ENCODE peak calls at places on chromosomes 11 and 22, in ten cellular contexts. One of them, this sample, is unnamed.

GRCh38 chr11:22461626-22462025 is 123.4 kb downstream of the SLC17A6 start:
- DNase-seq in fibroblast of the aortic adventitia: no peak
- DNase-seq in HT-29: no peak
- DNase-seq in mucosa of descending colon: no peak
- DNase-seq in lung microvascular endothelial cell: no peak
- DNase-seq in activated T-helper 1 cell treated with Interleukin-2 at 50 U/mL for 16 hours: no peak
- DNase-seq in HEK293T: no peak
- DNase-seq in DMS 273 treated with DMSO at 0.1 percent for 48 hours: no peak
- DNase-seq in progenitor cell of endocrine pancreas: no peak
- DNase-seq in T-helper 2 cell: no peak
- DNase-seq in this sample: no peak

GRCh38 chr22:37982938-37983859 is 1.2 kb downstream of the SOX10 start:
- DNase-seq in lung microvascular endothelial cell: peak
- DNase-seq in mucosa of descending colon: no peak
- DNase-seq in fibroblast of the aortic adventitia: no peak
- DNase-seq in HEK293T: no peak
- DNase-seq in HT-29: no peak
- DNase-seq in T-helper 2 cell: no peak
- DNase-seq in progenitor cell of endocrine pancreas: peak
- DNase-seq in DMS 273 treated with DMSO at 0.1 percent for 48 hours: no peak
- DNase-seq in activated T-helper 1 cell treated with Interleukin-2 at 50 U/mL for 16 hours: no peak
- DNase-seq in this sample: no peak

GRCh38 chr11:10930224-10930960 is 72.5 kb upstream of the ZBED5 start:
- DNase-seq in HT-29: peak
- DNase-seq in DMS 273 treated with DMSO at 0.1 percent for 48 hours: no peak
- DNase-seq in activated T-helper 1 cell treated with Interleukin-2 at 50 U/mL for 16 hours: no peak
- DNase-seq in fibroblast of the aortic adventitia: peak
- DNase-seq in T-helper 2 cell: no peak
- DNase-seq in lung microvascular endothelial cell: peak
- DNase-seq in progenitor cell of endocrine pancreas: no peak
- DNase-seq in mucosa of descending colon: no peak
- DNase-seq in HEK293T: no peak
- DNase-seq in this sample: peak

GRCh38 chr11:24043842-24044241 is 453.0 kb upstream of the LUZP2 start:
- DNase-seq in DMS 273 treated with DMSO at 0.1 percent for 48 hours: no peak
- DNase-seq in mucosa of descending colon: no peak
- DNase-seq in lung microvascular endothelial cell: no peak
- DNase-seq in T-helper 2 cell: no peak
- DNase-seq in fibroblast of the aortic adventitia: no peak
- DNase-seq in HEK293T: no peak
- DNase-seq in activated T-helper 1 cell treated with Interleukin-2 at 50 U/mL for 16 hours: no peak
- DNase-seq in progenitor cell of endocrine pancreas: no peak
- DNase-seq in HT-29: no peak
- DNase-seq in this sample: no peak

GRCh38 chr11:118643142-118643994 is 36.0 kb downstream of the PHLDB1 start:
- DNase-seq in DMS 273 treated with DMSO at 0.1 percent for 48 hours: no peak
- DNase-seq in progenitor cell of endocrine pancreas: no peak
- DNase-seq in lung microvascular endothelial cell: no peak
- DNase-seq in T-helper 2 cell: no peak
- DNase-seq in mucosa of descending colon: no peak
- DNase-seq in HEK293T: no peak
- DNase-seq in activated T-helper 1 cell treated with Interleukin-2 at 50 U/mL for 16 hours: no peak
- DNase-seq in HT-29: no peak
- DNase-seq in fibroblast of the aortic adventitia: no peak
- DNase-seq in this sample: no peak

GRCh38 chr11:82906236-82906635 is 4.7 kb downstream of the DDIAS start:
- DNase-seq in HEK293T: no peak
- DNase-seq in lung microvascular endothelial cell: peak
- DNase-seq in progenitor cell of endocrine pancreas: no peak
- DNase-seq in activated T-helper 1 cell treated with Interleukin-2 at 50 U/mL for 16 hours: no peak
- DNase-seq in DMS 273 treated with DMSO at 0.1 percent for 48 hours: no peak
- DNase-seq in mucosa of descending colon: no peak
- DNase-seq in T-helper 2 cell: no peak
- DNase-seq in fibroblast of the aortic adventitia: peak
- DNase-seq in HT-29: peak
- DNase-seq in this sample: no peak

GRCh38 chr11:120205596-120206161 is 5.2 kb upstream of the OAF start:
- DNase-seq in lung microvascular endothelial cell: no peak
- DNase-seq in DMS 273 treated with DMSO at 0.1 percent for 48 hours: no peak
- DNase-seq in fibroblast of the aortic adventitia: peak
- DNase-seq in HT-29: no peak
- DNase-seq in progenitor cell of endocrine pancreas: no peak
- DNase-seq in HEK293T: no peak
- DNase-seq in T-helper 2 cell: no peak
- DNase-seq in mucosa of descending colon: no peak
- DNase-seq in activated T-helper 1 cell treated with Interleukin-2 at 50 U/mL for 16 hours: no peak
- DNase-seq in this sample: no peak

GRCh38 chr11:130300567-130300966 is 14.2 kb downstream of the ZBTB44 start:
- DNase-seq in HT-29: no peak
- DNase-seq in DMS 273 treated with DMSO at 0.1 percent for 48 hours: no peak
- DNase-seq in activated T-helper 1 cell treated with Interleukin-2 at 50 U/mL for 16 hours: no peak
- DNase-seq in fibroblast of the aortic adventitia: no peak
- DNase-seq in progenitor cell of endocrine pancreas: no peak
- DNase-seq in lung microvascular endothelial cell: no peak
- DNase-seq in HEK293T: no peak
- DNase-seq in mucosa of descending colon: no peak
- DNase-seq in T-helper 2 cell: no peak
- DNase-seq in this sample: peak

GRCh38 chr11:46446343-46446751 is 54.8 kb upstream of the CHRM4 start:
- DNase-seq in progenitor cell of endocrine pancreas: no peak
- DNase-seq in HT-29: no peak
- DNase-seq in DMS 273 treated with DMSO at 0.1 percent for 48 hours: no peak
- DNase-seq in HEK293T: no peak
- DNase-seq in lung microvascular endothelial cell: no peak
- DNase-seq in mucosa of descending colon: no peak
- DNase-seq in fibroblast of the aortic adventitia: peak
- DNase-seq in T-helper 2 cell: no peak
- DNase-seq in activated T-helper 1 cell treated with Interleukin-2 at 50 U/mL for 16 hours: no peak
- DNase-seq in this sample: no peak

GRCh38 chr11:84465040-84465439 is 1162.1 kb downstream of the DLG2 start:
- DNase-seq in progenitor cell of endocrine pancreas: no peak
- DNase-seq in fibroblast of the aortic adventitia: no peak
- DNase-seq in DMS 273 treated with DMSO at 0.1 percent for 48 hours: peak
- DNase-seq in HT-29: no peak
- DNase-seq in mucosa of descending colon: no peak
- DNase-seq in HEK293T: no peak
- DNase-seq in activated T-helper 1 cell treated with Interleukin-2 at 50 U/mL for 16 hours: no peak
- DNase-seq in T-helper 2 cell: no peak
- DNase-seq in lung microvascular endothelial cell: no peak
- DNase-seq in this sample: no peak

GRCh38 chr11:44607324-44607962 is 42.0 kb downstream of the CD82 start:
- DNase-seq in lung microvascular endothelial cell: no peak
- DNase-seq in mucosa of descending colon: no peak
- DNase-seq in T-helper 2 cell: no peak
- DNase-seq in progenitor cell of endocrine pancreas: no peak
- DNase-seq in DMS 273 treated with DMSO at 0.1 percent for 48 hours: no peak
- DNase-seq in activated T-helper 1 cell treated with Interleukin-2 at 50 U/mL for 16 hours: no peak
- DNase-seq in fibroblast of the aortic adventitia: no peak
- DNase-seq in HEK293T: no peak
- DNase-seq in HT-29: peak
- DNase-seq in this sample: no peak

GRCh38 chr22:35622132-35622913 is 5.2 kb upstream of the MB start:
- DNase-seq in mucosa of descending colon: peak
- DNase-seq in activated T-helper 1 cell treated with Interleukin-2 at 50 U/mL for 16 hours: no peak
- DNase-seq in T-helper 2 cell: no peak
- DNase-seq in HT-29: peak
- DNase-seq in lung microvascular endothelial cell: no peak
- DNase-seq in fibroblast of the aortic adventitia: no peak
- DNase-seq in HEK293T: no peak
- DNase-seq in progenitor cell of endocrine pancreas: no peak
- DNase-seq in DMS 273 treated with DMSO at 0.1 percent for 48 hours: no peak
- DNase-seq in this sample: no peak

GRCh38 chr11:60056349-60056969 is at the start of gene MS4A3:
- DNase-seq in DMS 273 treated with DMSO at 0.1 percent for 48 hours: no peak
- DNase-seq in lung microvascular endothelial cell: no peak
- DNase-seq in HEK293T: no peak
- DNase-seq in mucosa of descending colon: no peak
- DNase-seq in T-helper 2 cell: no peak
- DNase-seq in fibroblast of the aortic adventitia: no peak
- DNase-seq in progenitor cell of endocrine pancreas: no peak
- DNase-seq in HT-29: no peak
- DNase-seq in activated T-helper 1 cell treated with Interleukin-2 at 50 U/mL for 16 hours: no peak
- DNase-seq in this sample: no peak

GRCh38 chr22:26986884-26987283 is 329.5 kb downstream of the MIAT start:
- DNase-seq in DMS 273 treated with DMSO at 0.1 percent for 48 hours: no peak
- DNase-seq in HEK293T: no peak
- DNase-seq in T-helper 2 cell: no peak
- DNase-seq in lung microvascular endothelial cell: no peak
- DNase-seq in mucosa of descending colon: no peak
- DNase-seq in activated T-helper 1 cell treated with Interleukin-2 at 50 U/mL for 16 hours: no peak
- DNase-seq in HT-29: no peak
- DNase-seq in fibroblast of the aortic adventitia: no peak
- DNase-seq in progenitor cell of endocrine pancreas: no peak
- DNase-seq in this sample: no peak

GRCh38 chr22:20268350-20269012 is 363 bp upstream of the RTN4R start:
- DNase-seq in activated T-helper 1 cell treated with Interleukin-2 at 50 U/mL for 16 hours: peak
- DNase-seq in mucosa of descending colon: peak
- DNase-seq in HT-29: peak
- DNase-seq in T-helper 2 cell: peak
- DNase-seq in HEK293T: peak
- DNase-seq in DMS 273 treated with DMSO at 0.1 percent for 48 hours: no peak
- DNase-seq in progenitor cell of endocrine pancreas: peak
- DNase-seq in fibroblast of the aortic adventitia: peak
- DNase-seq in lung microvascular endothelial cell: peak
- DNase-seq in this sample: peak

GRCh38 chr11:86672007-86672621 is at the start of gene ME3:
- DNase-seq in T-helper 2 cell: peak
- DNase-seq in HEK293T: no peak
- DNase-seq in fibroblast of the aortic adventitia: peak
- DNase-seq in lung microvascular endothelial cell: peak
- DNase-seq in progenitor cell of endocrine pancreas: peak
- DNase-seq in activated T-helper 1 cell treated with Interleukin-2 at 50 U/mL for 16 hours: peak
- DNase-seq in DMS 273 treated with DMSO at 0.1 percent for 48 hours: peak
- DNase-seq in HT-29: peak
- DNase-seq in mucosa of descending colon: peak
- DNase-seq in this sample: peak

GRCh38 chr11:8327761-8328192 is 64.1 kb upstream of the LMO1 start:
- DNase-seq in HT-29: no peak
- DNase-seq in lung microvascular endothelial cell: no peak
- DNase-seq in T-helper 2 cell: no peak
- DNase-seq in activated T-helper 1 cell treated with Interleukin-2 at 50 U/mL for 16 hours: no peak
- DNase-seq in fibroblast of the aortic adventitia: peak
- DNase-seq in mucosa of descending colon: no peak
- DNase-seq in DMS 273 treated with DMSO at 0.1 percent for 48 hours: no peak
- DNase-seq in progenitor cell of endocrine pancreas: no peak
- DNase-seq in HEK293T: no peak
- DNase-seq in this sample: no peak

GRCh38 chr22:25656724-25657123 is 85.3 kb upstream of the MYO18B start:
- DNase-seq in progenitor cell of endocrine pancreas: no peak
- DNase-seq in fibroblast of the aortic adventitia: no peak
- DNase-seq in HT-29: no peak
- DNase-seq in mucosa of descending colon: no peak
- DNase-seq in activated T-helper 1 cell treated with Interleukin-2 at 50 U/mL for 16 hours: no peak
- DNase-seq in HEK293T: no peak
- DNase-seq in lung microvascular endothelial cell: no peak
- DNase-seq in DMS 273 treated with DMSO at 0.1 percent for 48 hours: no peak
- DNase-seq in T-helper 2 cell: no peak
- DNase-seq in this sample: peak

GRCh38 chr22:35023692-35024363 is 42.1 kb upstream of the ISX start:
- DNase-seq in HEK293T: peak
- DNase-seq in HT-29: peak
- DNase-seq in activated T-helper 1 cell treated with Interleukin-2 at 50 U/mL for 16 hours: peak
- DNase-seq in mucosa of descending colon: peak
- DNase-seq in DMS 273 treated with DMSO at 0.1 percent for 48 hours: no peak
- DNase-seq in fibroblast of the aortic adventitia: peak
- DNase-seq in lung microvascular endothelial cell: peak
- DNase-seq in T-helper 2 cell: peak
- DNase-seq in progenitor cell of endocrine pancreas: peak
- DNase-seq in this sample: peak

GRCh38 chr22:38623357-38623756 is 32.8 kb downstream of the FAM227A start:
- DNase-seq in activated T-helper 1 cell treated with Interleukin-2 at 50 U/mL for 16 hours: no peak
- DNase-seq in HT-29: no peak
- DNase-seq in T-helper 2 cell: no peak
- DNase-seq in mucosa of descending colon: no peak
- DNase-seq in lung microvascular endothelial cell: no peak
- DNase-seq in fibroblast of the aortic adventitia: no peak
- DNase-seq in progenitor cell of endocrine pancreas: no peak
- DNase-seq in HEK293T: no peak
- DNase-seq in DMS 273 treated with DMSO at 0.1 percent for 48 hours: no peak
- DNase-seq in this sample: no peak

GRCh38 chr11:117073539-117073938 is 24.7 kb downstream of the SIK3 start:
- DNase-seq in HEK293T: no peak
- DNase-seq in mucosa of descending colon: no peak
- DNase-seq in HT-29: no peak
- DNase-seq in progenitor cell of endocrine pancreas: no peak
- DNase-seq in fibroblast of the aortic adventitia: no peak
- DNase-seq in activated T-helper 1 cell treated with Interleukin-2 at 50 U/mL for 16 hours: no peak
- DNase-seq in lung microvascular endothelial cell: no peak
- DNase-seq in DMS 273 treated with DMSO at 0.1 percent for 48 hours: no peak
- DNase-seq in T-helper 2 cell: no peak
- DNase-seq in this sample: no peak

GRCh38 chr11:20873054-20873453 is 203.7 kb downstream of the NELL1 start:
- DNase-seq in T-helper 2 cell: no peak
- DNase-seq in mucosa of descending colon: no peak
- DNase-seq in HT-29: peak
- DNase-seq in progenitor cell of endocrine pancreas: peak
- DNase-seq in DMS 273 treated with DMSO at 0.1 percent for 48 hours: peak
- DNase-seq in lung microvascular endothelial cell: no peak
- DNase-seq in HEK293T: peak
- DNase-seq in activated T-helper 1 cell treated with Interleukin-2 at 50 U/mL for 16 hours: no peak
- DNase-seq in fibroblast of the aortic adventitia: no peak
- DNase-seq in this sample: no peak

GRCh38 chr11:116882386-116882785 is 45.0 kb upstream of the APOA1 start:
- DNase-seq in mucosa of descending colon: no peak
- DNase-seq in fibroblast of the aortic adventitia: peak
- DNase-seq in progenitor cell of endocrine pancreas: no peak
- DNase-seq in activated T-helper 1 cell treated with Interleukin-2 at 50 U/mL for 16 hours: no peak
- DNase-seq in T-helper 2 cell: no peak
- DNase-seq in lung microvascular endothelial cell: no peak
- DNase-seq in DMS 273 treated with DMSO at 0.1 percent for 48 hours: no peak
- DNase-seq in HEK293T: no peak
- DNase-seq in HT-29: no peak
- DNase-seq in this sample: no peak

GRCh38 chr11:409008-409599 is 5.7 kb downstream of the SIGIRR start:
- DNase-seq in HT-29: no peak
- DNase-seq in fibroblast of the aortic adventitia: no peak
- DNase-seq in T-helper 2 cell: no peak
- DNase-seq in DMS 273 treated with DMSO at 0.1 percent for 48 hours: no peak
- DNase-seq in lung microvascular endothelial cell: no peak
- DNase-seq in mucosa of descending colon: no peak
- DNase-seq in HEK293T: no peak
- DNase-seq in progenitor cell of endocrine pancreas: no peak
- DNase-seq in activated T-helper 1 cell treated with Interleukin-2 at 50 U/mL for 16 hours: no peak
- DNase-seq in this sample: peak

GRCh38 chr11:130772266-130773227 is 143.7 kb downstream of the SNX19 start:
- DNase-seq in mucosa of descending colon: no peak
- DNase-seq in DMS 273 treated with DMSO at 0.1 percent for 48 hours: no peak
- DNase-seq in T-helper 2 cell: no peak
- DNase-seq in progenitor cell of endocrine pancreas: no peak
- DNase-seq in fibroblast of the aortic adventitia: peak
- DNase-seq in activated T-helper 1 cell treated with Interleukin-2 at 50 U/mL for 16 hours: no peak
- DNase-seq in lung microvascular endothelial cell: no peak
- DNase-seq in HT-29: peak
- DNase-seq in HEK293T: no peak
- DNase-seq in this sample: no peak

GRCh38 chr22:50302041-50302541 is 5.4 kb downstream of the PLXNB2 start:
- DNase-seq in lung microvascular endothelial cell: no peak
- DNase-seq in HEK293T: no peak
- DNase-seq in progenitor cell of endocrine pancreas: no peak
- DNase-seq in T-helper 2 cell: no peak
- DNase-seq in mucosa of descending colon: peak
- DNase-seq in fibroblast of the aortic adventitia: no peak
- DNase-seq in DMS 273 treated with DMSO at 0.1 percent for 48 hours: no peak
- DNase-seq in activated T-helper 1 cell treated with Interleukin-2 at 50 U/mL for 16 hours: no peak
- DNase-seq in HT-29: peak
- DNase-seq in this sample: no peak

GRCh38 chr11:68214173-68215086 is 1.3 kb upstream of the KMT5B start:
- DNase-seq in lung microvascular endothelial cell: no peak
- DNase-seq in HEK293T: peak
- DNase-seq in activated T-helper 1 cell treated with Interleukin-2 at 50 U/mL for 16 hours: peak
- DNase-seq in fibroblast of the aortic adventitia: no peak
- DNase-seq in HT-29: peak
- DNase-seq in mucosa of descending colon: peak
- DNase-seq in DMS 273 treated with DMSO at 0.1 percent for 48 hours: no peak
- DNase-seq in T-helper 2 cell: no peak
- DNase-seq in progenitor cell of endocrine pancreas: peak
- DNase-seq in this sample: no peak

GRCh38 chr22:19998232-19998951 is 18.2 kb downstream of the ARVCF start:
- DNase-seq in T-helper 2 cell: no peak
- DNase-seq in lung microvascular endothelial cell: peak
- DNase-seq in HT-29: no peak
- DNase-seq in DMS 273 treated with DMSO at 0.1 percent for 48 hours: no peak
- DNase-seq in activated T-helper 1 cell treated with Interleukin-2 at 50 U/mL for 16 hours: no peak
- DNase-seq in HEK293T: no peak
- DNase-seq in progenitor cell of endocrine pancreas: no peak
- DNase-seq in mucosa of descending colon: peak
- DNase-seq in fibroblast of the aortic adventitia: no peak
- DNase-seq in this sample: no peak

This sample was measured in GM06990.